ENCODE peak calls at places on chromosomes 16 and 17, in nine cellular contexts. One of them, this sample, is unnamed.
A peak's percentile ranks its signal among the peaks of the same experiment; 100 is the strongest.

GRCh38 chr17:49514374-49514738 is 19.3 kb downstream of the NGFR start:
- DNase-seq in foreskin fibroblast: no peak
- DNase-seq in stomach: no peak
- DNase-seq in left kidney: peak; percentile 56
- DNase-seq in HFFc6: no peak
- DNase-seq in fibroblast of pulmonary artery: peak; percentile 39
- DNase-seq in progenitor cell of endocrine pancreas: no peak
- DNase-seq in NCI-H1092 treated with DMSO at 0.1 percent for 48 hours: no peak
- DNase-seq in heart right ventricle: no peak
- DNase-seq in this sample: no peak

GRCh38 chr17:50170662-50171370 is 5.0 kb downstream of the SGCA start:
- DNase-seq in foreskin fibroblast: no peak
- DNase-seq in stomach: no peak
- DNase-seq in left kidney: no peak
- DNase-seq in HFFc6: no peak
- DNase-seq in fibroblast of pulmonary artery: no peak
- DNase-seq in progenitor cell of endocrine pancreas: no peak
- DNase-seq in NCI-H1092 treated with DMSO at 0.1 percent for 48 hours: no peak
- DNase-seq in heart right ventricle: no peak
- DNase-seq in this sample: no peak

GRCh38 chr17:39251997-39252396 is 26.3 kb upstream of the STAC2 start:
- DNase-seq in foreskin fibroblast: no peak
- DNase-seq in stomach: no peak
- DNase-seq in left kidney: no peak
- DNase-seq in HFFc6: no peak
- DNase-seq in fibroblast of pulmonary artery: no peak
- DNase-seq in progenitor cell of endocrine pancreas: no peak
- DNase-seq in NCI-H1092 treated with DMSO at 0.1 percent for 48 hours: no peak
- DNase-seq in heart right ventricle: no peak
- DNase-seq in this sample: no peak

GRCh38 chr17:7654832-7655540 is 4.3 kb downstream of the ATP1B2 start:
- DNase-seq in foreskin fibroblast: no peak
- DNase-seq in stomach: no peak
- DNase-seq in left kidney: no peak
- DNase-seq in HFFc6: peak; percentile 5
- DNase-seq in fibroblast of pulmonary artery: peak; percentile 39
- DNase-seq in progenitor cell of endocrine pancreas: no peak
- DNase-seq in NCI-H1092 treated with DMSO at 0.1 percent for 48 hours: no peak
- DNase-seq in heart right ventricle: no peak
- DNase-seq in this sample: no peak

GRCh38 chr16:85448557-85449194 is 164.4 kb upstream of the GSE1 start:
- DNase-seq in foreskin fibroblast: no peak
- DNase-seq in stomach: peak; percentile 84
- DNase-seq in left kidney: peak; percentile 82
- DNase-seq in HFFc6: no peak
- DNase-seq in fibroblast of pulmonary artery: no peak
- DNase-seq in progenitor cell of endocrine pancreas: peak; percentile 80
- DNase-seq in NCI-H1092 treated with DMSO at 0.1 percent for 48 hours: peak; percentile 99
- DNase-seq in heart right ventricle: no peak
- DNase-seq in this sample: peak; percentile 73

GRCh38 chr17:71959129-71959528 is 161.7 kb upstream of the SOX9 start:
- DNase-seq in foreskin fibroblast: peak; percentile 27
- DNase-seq in stomach: no peak
- DNase-seq in left kidney: no peak
- DNase-seq in HFFc6: no peak
- DNase-seq in fibroblast of pulmonary artery: peak; percentile 20
- DNase-seq in progenitor cell of endocrine pancreas: no peak
- DNase-seq in NCI-H1092 treated with DMSO at 0.1 percent for 48 hours: no peak
- DNase-seq in heart right ventricle: no peak
- DNase-seq in this sample: no peak

GRCh38 chr16:67865318-67865717 is 7.5 kb upstream of the EDC4 start:
- DNase-seq in foreskin fibroblast: peak; percentile 64
- DNase-seq in stomach: peak; percentile 34
- DNase-seq in left kidney: peak; percentile 60
- DNase-seq in HFFc6: peak; percentile 47
- DNase-seq in fibroblast of pulmonary artery: peak; percentile 53
- DNase-seq in progenitor cell of endocrine pancreas: no peak
- DNase-seq in NCI-H1092 treated with DMSO at 0.1 percent for 48 hours: peak; percentile 14
- DNase-seq in heart right ventricle: no peak
- DNase-seq in this sample: no peak

GRCh38 chr16:24986512-24987303 is 28.5 kb downstream of the ARHGAP17 start:
- DNase-seq in foreskin fibroblast: peak; percentile 77
- DNase-seq in stomach: no peak
- DNase-seq in left kidney: no peak
- DNase-seq in HFFc6: peak; percentile 85
- DNase-seq in fibroblast of pulmonary artery: peak; percentile 96
- DNase-seq in progenitor cell of endocrine pancreas: no peak
- DNase-seq in NCI-H1092 treated with DMSO at 0.1 percent for 48 hours: peak; percentile 1
- DNase-seq in heart right ventricle: peak; percentile 38
- DNase-seq in this sample: peak; percentile 30

GRCh38 chr17:82242977-82243647 is 14.3 kb downstream of the SLC16A3 start:
- DNase-seq in foreskin fibroblast: peak; percentile 92
- DNase-seq in stomach: peak; percentile 88
- DNase-seq in left kidney: no peak
- DNase-seq in HFFc6: peak; percentile 68
- DNase-seq in fibroblast of pulmonary artery: peak; percentile 89
- DNase-seq in progenitor cell of endocrine pancreas: no peak
- DNase-seq in NCI-H1092 treated with DMSO at 0.1 percent for 48 hours: no peak
- DNase-seq in heart right ventricle: peak; percentile 81
- DNase-seq in this sample: peak; percentile 71

GRCh38 chr16:19031738-19032137 is 35.7 kb upstream of the COQ7 start:
- DNase-seq in foreskin fibroblast: no peak
- DNase-seq in stomach: no peak
- DNase-seq in left kidney: no peak
- DNase-seq in HFFc6: no peak
- DNase-seq in fibroblast of pulmonary artery: no peak
- DNase-seq in progenitor cell of endocrine pancreas: no peak
- DNase-seq in NCI-H1092 treated with DMSO at 0.1 percent for 48 hours: no peak
- DNase-seq in heart right ventricle: no peak
- DNase-seq in this sample: no peak

GRCh38 chr16:67964477-67965131 is 3.8 kb downstream of the SLC12A4 start:
- DNase-seq in foreskin fibroblast: no peak
- DNase-seq in stomach: no peak
- DNase-seq in left kidney: no peak
- DNase-seq in HFFc6: no peak
- DNase-seq in fibroblast of pulmonary artery: no peak
- DNase-seq in progenitor cell of endocrine pancreas: no peak
- DNase-seq in NCI-H1092 treated with DMSO at 0.1 percent for 48 hours: no peak
- DNase-seq in heart right ventricle: no peak
- DNase-seq in this sample: no peak

GRCh38 chr17:45311762-45312476 is 4.9 kb downstream of the MAP3K14 start:
- DNase-seq in foreskin fibroblast: peak; percentile 62
- DNase-seq in stomach: peak; percentile 82
- DNase-seq in left kidney: peak; percentile 35
- DNase-seq in HFFc6: peak; percentile 63
- DNase-seq in fibroblast of pulmonary artery: no peak
- DNase-seq in progenitor cell of endocrine pancreas: no peak
- DNase-seq in NCI-H1092 treated with DMSO at 0.1 percent for 48 hours: peak; percentile 48
- DNase-seq in heart right ventricle: peak; percentile 55
- DNase-seq in this sample: peak; percentile 85

GRCh38 chr16:84367297-84367680 is 1.0 kb upstream of the ATP2C2 start:
- DNase-seq in foreskin fibroblast: no peak
- DNase-seq in stomach: peak; percentile 40
- DNase-seq in left kidney: no peak
- DNase-seq in HFFc6: no peak
- DNase-seq in fibroblast of pulmonary artery: no peak
- DNase-seq in progenitor cell of endocrine pancreas: no peak
- DNase-seq in NCI-H1092 treated with DMSO at 0.1 percent for 48 hours: no peak
- DNase-seq in heart right ventricle: no peak
- DNase-seq in this sample: peak; percentile 79

GRCh38 chr16:52861614-52862022 is 191.1 kb downstream of the CHD9NB start:
- DNase-seq in foreskin fibroblast: peak; percentile 1
- DNase-seq in stomach: no peak
- DNase-seq in left kidney: peak; percentile 73
- DNase-seq in HFFc6: no peak
- DNase-seq in fibroblast of pulmonary artery: peak; percentile 1
- DNase-seq in progenitor cell of endocrine pancreas: peak; percentile 17
- DNase-seq in NCI-H1092 treated with DMSO at 0.1 percent for 48 hours: peak; percentile 86
- DNase-seq in heart right ventricle: no peak
- DNase-seq in this sample: no peak

GRCh38 chr17:82257473-82257872 is 16.0 kb downstream of the CSNK1D start:
- DNase-seq in foreskin fibroblast: peak; percentile 45
- DNase-seq in stomach: peak; percentile 79
- DNase-seq in left kidney: peak; percentile 57
- DNase-seq in HFFc6: no peak
- DNase-seq in fibroblast of pulmonary artery: peak; percentile 43
- DNase-seq in progenitor cell of endocrine pancreas: no peak
- DNase-seq in NCI-H1092 treated with DMSO at 0.1 percent for 48 hours: no peak
- DNase-seq in heart right ventricle: peak; percentile 56
- DNase-seq in this sample: peak; percentile 66

GRCh38 chr17:4362141-4362540 is 4.3 kb downstream of the UBE2G1 start:
- DNase-seq in foreskin fibroblast: peak; percentile 33
- DNase-seq in stomach: no peak
- DNase-seq in left kidney: no peak
- DNase-seq in HFFc6: no peak
- DNase-seq in fibroblast of pulmonary artery: peak; percentile 26
- DNase-seq in progenitor cell of endocrine pancreas: no peak
- DNase-seq in NCI-H1092 treated with DMSO at 0.1 percent for 48 hours: peak; percentile 2
- DNase-seq in heart right ventricle: no peak
- DNase-seq in this sample: no peak

GRCh38 chr17:77002103-77003045 is 134.2 kb downstream of the MGAT5B start:
- DNase-seq in foreskin fibroblast: peak; percentile 18
- DNase-seq in stomach: no peak
- DNase-seq in left kidney: peak; percentile 47
- DNase-seq in HFFc6: peak; percentile 30
- DNase-seq in fibroblast of pulmonary artery: peak; percentile 66
- DNase-seq in progenitor cell of endocrine pancreas: no peak
- DNase-seq in NCI-H1092 treated with DMSO at 0.1 percent for 48 hours: no peak
- DNase-seq in heart right ventricle: no peak
- DNase-seq in this sample: no peak

GRCh38 chr16:4140652-4141051 is 24.4 kb upstream of the ADCY9 start:
- DNase-seq in foreskin fibroblast: peak; percentile 52
- DNase-seq in stomach: no peak
- DNase-seq in left kidney: no peak
- DNase-seq in HFFc6: no peak
- DNase-seq in fibroblast of pulmonary artery: peak; percentile 31
- DNase-seq in progenitor cell of endocrine pancreas: no peak
- DNase-seq in NCI-H1092 treated with DMSO at 0.1 percent for 48 hours: no peak
- DNase-seq in heart right ventricle: no peak
- DNase-seq in this sample: no peak

GRCh38 chr17:2054262-2054739 is 602 bp upstream of the HIC1 start:
- DNase-seq in foreskin fibroblast: peak; percentile 75
- DNase-seq in stomach: no peak
- DNase-seq in left kidney: peak; percentile 68
- DNase-seq in HFFc6: peak; percentile 55
- DNase-seq in fibroblast of pulmonary artery: peak; percentile 56
- DNase-seq in progenitor cell of endocrine pancreas: no peak
- DNase-seq in NCI-H1092 treated with DMSO at 0.1 percent for 48 hours: peak; percentile 42
- DNase-seq in heart right ventricle: no peak
- DNase-seq in this sample: peak; percentile 34

GRCh38 chr17:59493867-59494266 is 71.5 kb upstream of the DHX40 start:
- DNase-seq in foreskin fibroblast: no peak
- DNase-seq in stomach: no peak
- DNase-seq in left kidney: peak; percentile 63
- DNase-seq in HFFc6: no peak
- DNase-seq in fibroblast of pulmonary artery: no peak
- DNase-seq in progenitor cell of endocrine pancreas: no peak
- DNase-seq in NCI-H1092 treated with DMSO at 0.1 percent for 48 hours: no peak
- DNase-seq in heart right ventricle: no peak
- DNase-seq in this sample: no peak

GRCh38 chr16:78022347-78022746 is at the start of gene CLEC3A:
- DNase-seq in foreskin fibroblast: no peak
- DNase-seq in stomach: no peak
- DNase-seq in left kidney: no peak
- DNase-seq in HFFc6: no peak
- DNase-seq in fibroblast of pulmonary artery: no peak
- DNase-seq in progenitor cell of endocrine pancreas: no peak
- DNase-seq in NCI-H1092 treated with DMSO at 0.1 percent for 48 hours: no peak
- DNase-seq in heart right ventricle: no peak
- DNase-seq in this sample: no peak

GRCh38 chr16:87895641-87896141 is 26.4 kb upstream of the SLC7A5 start:
- DNase-seq in foreskin fibroblast: peak; percentile 89
- DNase-seq in stomach: peak; percentile 37
- DNase-seq in left kidney: no peak
- DNase-seq in HFFc6: peak; percentile 81
- DNase-seq in fibroblast of pulmonary artery: no peak
- DNase-seq in progenitor cell of endocrine pancreas: no peak
- DNase-seq in NCI-H1092 treated with DMSO at 0.1 percent for 48 hours: no peak
- DNase-seq in heart right ventricle: no peak
- DNase-seq in this sample: peak; percentile 35

GRCh38 chr17:8019665-8020064 is 17.2 kb downstream of the GUCY2D start:
- DNase-seq in foreskin fibroblast: no peak
- DNase-seq in stomach: peak; percentile 62
- DNase-seq in left kidney: no peak
- DNase-seq in HFFc6: no peak
- DNase-seq in fibroblast of pulmonary artery: peak; percentile 28
- DNase-seq in progenitor cell of endocrine pancreas: no peak
- DNase-seq in NCI-H1092 treated with DMSO at 0.1 percent for 48 hours: no peak
- DNase-seq in heart right ventricle: no peak
- DNase-seq in this sample: no peak

This sample was measured in mucosa of descending colon.